ENCODE peak calls at places on chromosome 1, in ten cellular contexts. Q is aorta, A is hypothalamus, M is pancreas, V is hepatocyte, Y is mucosa of gallbladder, P is HuH-7.5, D is GM23338, H is NCI-H1417, N is AML-193. W is an unnamed sample.

GRCh38 chr1:205074513-205074912 is 9.7 kb downstream of the TMEM81 start:
- DNase-seq in Q (no peak), A (no peak), M (no peak), V (no peak), Y (no peak), P (no peak), D (no peak), H (no peak), N (no peak), W (no peak)

GRCh38 chr1:18922319-18922726 is 20.0 kb upstream of the ALDH4A1 start:
- DNase-seq in Q (peak), A (no peak), M (peak), V (peak), Y (peak), P (peak), D (no peak), H (no peak), N (no peak), W (peak)

GRCh38 chr1:36699113-36699512 is 216.4 kb upstream of the CSF3R start:
- DNase-seq in Q (no peak), A (no peak), M (no peak), V (no peak), Y (no peak), P (no peak), D (no peak), H (no peak), N (no peak), W (peak)

GRCh38 chr1:37325010-37325409 is 149.4 kb upstream of the ZC3H12A start:
- DNase-seq in Q (no peak), A (no peak), M (no peak), V (no peak), Y (no peak), P (no peak), D (no peak), H (peak), N (no peak), W (peak)

GRCh38 chr1:17250601-17251000 is 1.7 kb downstream of the PADI3 start:
- DNase-seq in Q (no peak), A (no peak), M (peak), V (no peak), Y (peak), P (no peak), D (no peak), H (no peak), N (peak), W (no peak)

GRCh38 chr1:238409191-238409846 is 518.6 kb upstream of the ZP4 start:
- DNase-seq in Q (no peak), A (no peak), M (no peak), V (no peak), Y (no peak), P (no peak), D (no peak), H (no peak), N (no peak), W (no peak)

GRCh38 chr1:111725192-111725591 is 14.0 kb downstream of the INKA2 start:
- DNase-seq in Q (no peak), A (no peak), M (no peak), V (no peak), Y (no peak), P (no peak), D (no peak), H (no peak), N (no peak), W (no peak)

GRCh38 chr1:50620680-50621329 is 197.6 kb upstream of the DMRTA2 start:
- DNase-seq in Q (no peak), A (no peak), M (no peak), V (peak), Y (peak), P (no peak), D (peak), H (peak), N (peak), W (no peak)

GRCh38 chr1:151516031-151516511 is 4.9 kb downstream of the CGN start:
- DNase-seq in Q (no peak), A (no peak), M (no peak), V (peak), Y (no peak), P (no peak), D (peak), H (no peak), N (no peak), W (no peak)

GRCh38 chr1:160844447-160845232 is 18.0 kb downstream of the CD244 start:
- DNase-seq in Q (no peak), A (no peak), M (no peak), V (no peak), Y (no peak), P (no peak), D (no peak), H (no peak), N (no peak), W (no peak)

GRCh38 chr1:27469334-27469733 is 20.6 kb downstream of the WASF2 start:
- DNase-seq in Q (no peak), A (no peak), M (no peak), V (no peak), Y (no peak), P (no peak), D (no peak), H (no peak), N (no peak), W (no peak)

GRCh38 chr1:53293123-53293522 is 34.7 kb downstream of the LRP8 start:
- DNase-seq in Q (peak), A (no peak), M (no peak), V (no peak), Y (no peak), P (no peak), D (no peak), H (no peak), N (no peak), W (no peak)

GRCh38 chr1:221583481-221583880 is 158.4 kb downstream of the DUSP10 start:
- DNase-seq in Q (no peak), A (no peak), M (no peak), V (no peak), Y (no peak), P (no peak), D (no peak), H (no peak), N (no peak), W (no peak)

GRCh38 chr1:227901906-227902640 is 45.7 kb downstream of the WNT9A start:
- DNase-seq in Q (peak), A (no peak), M (no peak), V (no peak), Y (no peak), P (no peak), D (no peak), H (no peak), N (no peak), W (no peak)

GRCh38 chr1:91700332-91700731 is 185.6 kb downstream of the TGFBR3 start:
- DNase-seq in Q (no peak), A (no peak), M (no peak), V (no peak), Y (no peak), P (no peak), D (no peak), H (no peak), N (no peak), W (no peak)

GRCh38 chr1:6955357-6956154 is 170.3 kb downstream of the CAMTA1 start:
- DNase-seq in Q (no peak), A (no peak), M (no peak), V (no peak), Y (no peak), P (no peak), D (no peak), H (peak), N (no peak), W (no peak)

GRCh38 chr1:203673550-203674411 is 47.1 kb downstream of the ATP2B4 start:
- DNase-seq in Q (peak), A (no peak), M (no peak), V (peak), Y (peak), P (peak), D (peak), H (peak), N (peak), W (no peak)

GRCh38 chr1:38250356-38250755 is 203.8 kb upstream of the POU3F1 start:
- DNase-seq in Q (no peak), A (no peak), M (no peak), V (no peak), Y (no peak), P (no peak), D (no peak), H (no peak), N (no peak), W (no peak)

GRCh38 chr1:168879906-168880734 is 151.1 kb upstream of the DPT start:
- DNase-seq in Q (peak), A (no peak), M (no peak), V (peak), Y (peak), P (no peak), D (peak), H (peak), N (no peak), W (no peak)

GRCh38 chr1:31442648-31442994 is 29.6 kb downstream of the SERINC2 start:
- DNase-seq in Q (no peak), A (no peak), M (no peak), V (no peak), Y (no peak), P (no peak), D (no peak), H (no peak), N (no peak), W (no peak)

GRCh38 chr1:176815621-176816020 is 348.9 kb downstream of the ASTN1 start:
- DNase-seq in Q (no peak), A (no peak), M (no peak), V (no peak), Y (no peak), P (no peak), D (peak), H (no peak), N (no peak), W (no peak)

GRCh38 chr1:200471739-200472138 is 61.9 kb upstream of the ZNF281 start:
- DNase-seq in Q (no peak), A (no peak), M (no peak), V (no peak), Y (no peak), P (no peak), D (no peak), H (no peak), N (no peak), W (no peak)

GRCh38 chr1:24930703-24931480 is 816 bp upstream of the RUNX3 start:
- DNase-seq in Q (no peak), A (no peak), M (no peak), V (no peak), Y (no peak), P (no peak), D (peak), H (no peak), N (no peak), W (no peak)

GRCh38 chr1:111334169-111334568 is 43.5 kb downstream of the CHIA start:
- DNase-seq in Q (no peak), A (no peak), M (no peak), V (peak), Y (peak), P (no peak), D (peak), H (peak), N (peak), W (no peak)

GRCh38 chr1:165375623-165376022 is 19.1 kb upstream of the LMX1A start:
- DNase-seq in Q (no peak), A (no peak), M (no peak), V (no peak), Y (no peak), P (no peak), D (peak), H (no peak), N (no peak), W (no peak)

GRCh38 chr1:24886241-24886640 is 43.8 kb downstream of the RUNX3 start:
- DNase-seq in Q (peak), A (no peak), M (no peak), V (no peak), Y (no peak), P (no peak), D (no peak), H (no peak), N (no peak), W (no peak)

GRCh38 chr1:228905579-228905978 is 170.3 kb downstream of the RHOU start:
- DNase-seq in Q (no peak), A (no peak), M (no peak), V (no peak), Y (no peak), P (no peak), D (no peak), H (no peak), N (no peak), W (no peak)

GRCh38 chr1:119818181-119818580 is 6.9 kb upstream of the REG4 start:
- DNase-seq in Q (no peak), A (no peak), M (no peak), V (no peak), Y (no peak), P (no peak), D (no peak), H (no peak), N (no peak), W (no peak)

GRCh38 chr1:207313131-207313530 is 8.3 kb upstream of the CD55 start:
- DNase-seq in Q (no peak), A (no peak), M (no peak), V (no peak), Y (no peak), P (no peak), D (no peak), H (no peak), N (no peak), W (no peak)

GRCh38 chr1:65469126-65469888 is 48.8 kb downstream of the LEPR start:
- DNase-seq in Q (no peak), A (no peak), M (no peak), V (peak), Y (no peak), P (no peak), D (no peak), H (no peak), N (no peak), W (no peak)

GRCh38 chr1:28642056-28642846 is 616 bp downstream of the TAF12 start:
- DNase-seq in Q (no peak), A (no peak), M (no peak), V (no peak), Y (no peak), P (no peak), D (peak), H (peak), N (no peak), W (no peak)

GRCh38 chr1:244187310-244187709 is 136.2 kb downstream of the ZBTB18 start:
- DNase-seq in Q (no peak), A (no peak), M (no peak), V (no peak), Y (no peak), P (no peak), D (no peak), H (no peak), N (no peak), W (no peak)

GRCh38 chr1:176241385-176242015 is 34.4 kb upstream of the COP1 start:
- DNase-seq in Q (no peak), A (no peak), M (no peak), V (peak), Y (no peak), P (no peak), D (peak), H (no peak), N (no peak), W (no peak)

GRCh38 chr1:64848812-64849211 is 103.9 kb downstream of the RAVER2 start:
- DNase-seq in Q (no peak), A (no peak), M (no peak), V (no peak), Y (no peak), P (no peak), D (no peak), H (no peak), N (no peak), W (no peak)

GRCh38 chr1:160795951-160796383 is at the start of gene LY9:
- DNase-seq in Q (peak), A (no peak), M (no peak), V (no peak), Y (peak), P (no peak), D (no peak), H (no peak), N (no peak), W (no peak)

GRCh38 chr1:52306227-52307006 is 59.6 kb downstream of the CC2D1B start:
- DNase-seq in Q (no peak), A (no peak), M (no peak), V (peak), Y (no peak), P (no peak), D (no peak), H (peak), N (no peak), W (no peak)

GRCh38 chr1:15038232-15039016 is 115.1 kb upstream of the TMEM51 start:
- DNase-seq in Q (no peak), A (no peak), M (no peak), V (peak), Y (no peak), P (no peak), D (peak), H (peak), N (no peak), W (no peak)

W was measured in occipital lobe.